ENCODE peak calls at places on chromosomes 2 and 18, in eight cellular contexts. I, X, F, L, D, M, T and G are unnamed samples.

GRCh38 chr18:48124857-48125626 is 194.6 kb upstream of the SMAD2 start:
- DNase-seq in I (no peak), X (no peak), F (no peak), L (no peak), D (no peak), M (no peak), T (no peak), G (no peak)

GRCh38 chr18:21598726-21599584 is 1.5 kb downstream of the ESCO1 start:
- DNase-seq in I (no peak), X (no peak), F (no peak), L (no peak), D (no peak), M (no peak), T (no peak), G (no peak)

GRCh38 chr2:6423131-6423530 is 442.6 kb downstream of the CMPK2 start:
- DNase-seq in I (no peak), X (no peak), F (no peak), L (no peak), D (no peak), M (no peak), T (no peak), G (no peak)

GRCh38 chr2:241810304-241811208 is 1.6 kb downstream of the NEU4 start:
- DNase-seq in I (no peak), X (no peak), F (no peak), L (no peak), D (no peak), M (no peak), T (no peak), G (no peak)

GRCh38 chr2:16400127-16400623 is 265.5 kb downstream of the CYRIA start:
- DNase-seq in I (no peak), X (no peak), F (no peak), L (no peak), D (no peak), M (no peak), T (no peak), G (no peak)

GRCh38 chr2:109129356-109129920 is 433 bp downstream of the SH3RF3 start:
- DNase-seq in I (no peak), X (no peak), F (peak), L (no peak), D (no peak), M (peak), T (peak), G (no peak)

GRCh38 chr2:205696541-205697441 is 14.5 kb downstream of the NRP2 start:
- DNase-seq in I (no peak), X (no peak), F (no peak), L (no peak), D (no peak), M (no peak), T (no peak), G (peak)

GRCh38 chr18:42053188-42053781 is 98.3 kb downstream of the PIK3C3 start:
- DNase-seq in I (peak), X (no peak), F (peak), L (peak), D (peak), M (no peak), T (peak), G (no peak)

GRCh38 chr2:31255911-31256571 is 22.1 kb downstream of the EHD3 start:
- DNase-seq in I (no peak), X (no peak), F (no peak), L (peak), D (no peak), M (no peak), T (no peak), G (no peak)

GRCh38 chr2:174681983-174682577 is 82.2 kb downstream of the CHRNA1 start:
- DNase-seq in I (peak), X (no peak), F (peak), L (no peak), D (no peak), M (peak), T (peak), G (no peak)

GRCh38 chr2:183037281-183037659 is 987 bp downstream of the NCKAP1 start:
- DNase-seq in I (no peak), X (no peak), F (no peak), L (peak), D (no peak), M (no peak), T (no peak), G (no peak)

GRCh38 chr18:27413495-27414401 is 228.6 kb upstream of the CHST9 start:
- DNase-seq in I (peak), X (no peak), F (peak), L (peak), D (no peak), M (no peak), T (no peak), G (no peak)

GRCh38 chr2:88638743-88639142 is 11.5 kb upstream of the EIF2AK3 start:
- DNase-seq in I (no peak), X (no peak), F (no peak), L (peak), D (no peak), M (no peak), T (no peak), G (no peak)

GRCh38 chr2:58215429-58215828 is 25.7 kb downstream of the FANCL start:
- DNase-seq in I (peak), X (no peak), F (no peak), L (no peak), D (no peak), M (no peak), T (peak), G (no peak)

GRCh38 chr2:68156419-68156818 is 1.3 kb upstream of the PNO1 start:
- DNase-seq in I (no peak), X (no peak), F (no peak), L (no peak), D (no peak), M (peak), T (no peak), G (no peak)

GRCh38 chr2:10777111-10777841 is 35.3 kb downstream of the PDIA6 start:
- DNase-seq in I (no peak), X (no peak), F (no peak), L (no peak), D (no peak), M (no peak), T (no peak), G (no peak)

GRCh38 chr2:219289537-219290361 is 10.6 kb downstream of the DNAJB2 start:
- DNase-seq in I (peak), X (peak), F (no peak), L (peak), D (no peak), M (no peak), T (peak), G (peak)

GRCh38 chr2:199258291-199258690 is 199.4 kb downstream of the SATB2 start:
- DNase-seq in I (no peak), X (no peak), F (no peak), L (no peak), D (no peak), M (no peak), T (no peak), G (no peak)
- TF ChIP-seq CTCF in I (no peak), X (peak), F (no peak), L (no peak), D (no peak), M (no peak), T (no peak), G (peak)

GRCh38 chr2:46980786-46981583 is 65.4 kb upstream of the MCFD2 start:
- DNase-seq in I (no peak), X (no peak), F (no peak), L (no peak), D (no peak), M (no peak), T (no peak), G (no peak)

GRCh38 chr2:46984034-46984433 is 68.4 kb upstream of the MCFD2 start:
- DNase-seq in I (no peak), X (no peak), F (no peak), L (no peak), D (no peak), M (no peak), T (no peak), G (no peak)

GRCh38 chr2:46981662-46982351 is 66.2 kb upstream of the MCFD2 start:
- DNase-seq in I (peak), X (no peak), F (peak), L (no peak), D (no peak), M (no peak), T (no peak), G (no peak)

GRCh38 chr2:46983065-46983801 is 67.6 kb upstream of the MCFD2 start:
- DNase-seq in I (peak), X (no peak), F (peak), L (no peak), D (no peak), M (no peak), T (no peak), G (no peak)

GRCh38 chr2:46982356-46983064 is 66.9 kb upstream of the MCFD2 start:
- DNase-seq in I (no peak), X (no peak), F (no peak), L (no peak), D (no peak), M (no peak), T (no peak), G (no peak)
- H3K4me3 ChIP-seq in I (no peak), X (no peak), F (no peak), L (no peak), D (no peak), M (no peak), T (no peak), G (no peak)

GRCh38 chr2:38376683-38377500 is at the start of gene ATL2:
- DNase-seq in I (peak), X (peak), F (peak), L (peak), D (peak), M (peak), T (peak), G (peak)
- TF ChIP-seq CTCF in I (peak), X (peak), F (peak), L (peak), D (peak), M (peak), T (peak), G (peak)

GRCh38 chr18:55404136-55404810 is 183.7 kb downstream of the TCF4 start:
- DNase-seq in I (no peak), X (no peak), F (no peak), L (no peak), D (no peak), M (no peak), T (no peak), G (no peak)

GRCh38 chr18:55403555-55403954 is 184.4 kb downstream of the TCF4 start:
- DNase-seq in I (no peak), X (no peak), F (no peak), L (no peak), D (no peak), M (no peak), T (no peak), G (no peak)

GRCh38 chr18:55401638-55402191 is 186.3 kb downstream of the TCF4 start:
- DNase-seq in I (peak), X (peak), F (peak), L (no peak), D (no peak), M (no peak), T (no peak), G (peak)

GRCh38 chr18:55401275-55401620 is 186.7 kb downstream of the TCF4 start:
- DNase-seq in I (no peak), X (no peak), F (no peak), L (no peak), D (no peak), M (no peak), T (no peak), G (no peak)

DNA sequence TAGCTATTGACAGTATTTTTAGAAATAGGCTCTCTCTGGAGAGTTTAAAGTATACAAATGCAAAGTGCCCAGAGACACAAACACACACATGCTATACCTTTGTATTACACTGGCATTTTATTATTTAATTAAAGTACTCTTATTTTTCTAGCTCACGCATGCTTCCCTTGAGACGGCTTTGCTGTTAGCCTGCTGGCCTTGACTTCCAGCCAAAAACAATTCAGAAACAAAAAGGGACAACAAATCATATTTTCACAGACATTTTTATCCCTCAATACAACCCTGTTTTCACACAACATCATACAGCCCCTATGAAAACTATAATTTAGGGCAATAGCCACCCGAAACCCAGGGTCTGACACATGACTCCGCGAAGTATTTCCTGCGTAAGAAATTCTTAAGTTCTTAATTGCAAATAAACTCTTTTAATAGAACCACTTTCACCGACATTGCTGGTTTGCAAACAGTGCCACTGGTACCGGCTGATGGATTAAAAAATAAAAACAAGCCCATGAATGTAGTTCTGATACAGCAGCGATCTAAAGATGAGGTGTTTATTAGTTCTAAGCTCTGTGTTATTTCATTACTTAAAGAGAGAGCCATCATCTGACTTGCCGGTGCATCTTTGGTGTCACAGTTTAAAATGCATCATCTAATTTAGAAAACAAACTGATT is 185.1 kb downstream of the TCF4 start:
- DNase-seq in I (no peak), X (no peak), F (no peak), L (no peak), D (no peak), M (no peak), T (no peak), G (no peak)
- H3K4me3 ChIP-seq in I (no peak), X (peak), F (no peak), L (no peak), D (no peak), M (no peak), T (no peak), G (peak)

DNA sequence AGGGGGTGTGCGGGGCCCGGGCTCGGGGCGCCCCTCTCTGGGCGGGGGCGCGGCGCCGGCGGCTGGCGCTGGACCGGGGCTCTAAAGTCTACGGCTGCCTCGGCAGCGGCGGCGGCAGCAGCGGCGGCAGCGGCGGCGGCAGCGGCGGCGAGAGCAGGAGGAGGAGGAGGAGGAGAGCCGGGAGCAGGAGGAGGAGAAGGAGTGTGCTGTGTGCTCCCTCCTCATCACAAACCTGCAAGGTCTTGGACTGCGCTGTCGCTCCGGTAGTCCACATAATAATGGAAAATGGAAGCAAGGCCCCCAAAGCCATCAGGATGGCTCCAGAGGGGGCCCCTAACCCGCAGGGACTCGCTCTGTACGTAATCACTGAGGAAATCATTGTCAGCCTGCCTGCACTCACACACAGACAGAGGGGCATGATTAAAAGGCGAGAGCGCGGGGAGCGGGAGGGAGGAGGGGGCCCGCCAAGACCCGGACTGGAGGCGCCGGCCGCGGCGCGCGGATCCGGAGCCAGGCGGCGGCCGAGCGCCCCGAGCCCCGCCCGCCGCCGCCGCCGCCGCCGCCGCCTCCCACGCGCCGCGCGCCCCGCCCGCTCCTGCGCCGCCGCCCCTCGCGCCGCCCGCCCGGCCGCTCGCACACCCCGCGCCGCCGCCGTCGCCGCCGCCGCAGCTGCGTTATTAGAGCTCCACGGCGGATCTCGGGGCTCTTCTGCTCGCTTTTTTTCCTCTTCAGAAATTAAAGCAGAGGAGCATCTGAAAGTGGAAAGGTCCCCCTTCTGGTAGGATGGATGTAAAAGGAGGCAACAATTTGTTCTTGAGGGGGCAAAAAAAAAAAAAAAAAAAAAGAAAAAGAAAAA is at the start of gene ZNF521:
- DNase-seq in I (peak), X (peak), F (peak), L (peak), D (peak), M (no peak), T (peak), G (peak)
- TF ChIP-seq CTCF in I (no peak), X (peak), F (no peak), L (peak), D (no peak), M (no peak), T (peak), G (peak)

GRCh38 chr18:32468147-32468845 is 2.4 kb downstream of the GAREM1 start:
- DNase-seq in I (no peak), X (no peak), F (no peak), L (peak), D (no peak), M (no peak), T (no peak), G (no peak)
- H3K4me3 ChIP-seq in I (no peak), X (no peak), F (no peak), L (peak), D (peak), M (no peak), T (no peak), G (no peak)

DNA sequence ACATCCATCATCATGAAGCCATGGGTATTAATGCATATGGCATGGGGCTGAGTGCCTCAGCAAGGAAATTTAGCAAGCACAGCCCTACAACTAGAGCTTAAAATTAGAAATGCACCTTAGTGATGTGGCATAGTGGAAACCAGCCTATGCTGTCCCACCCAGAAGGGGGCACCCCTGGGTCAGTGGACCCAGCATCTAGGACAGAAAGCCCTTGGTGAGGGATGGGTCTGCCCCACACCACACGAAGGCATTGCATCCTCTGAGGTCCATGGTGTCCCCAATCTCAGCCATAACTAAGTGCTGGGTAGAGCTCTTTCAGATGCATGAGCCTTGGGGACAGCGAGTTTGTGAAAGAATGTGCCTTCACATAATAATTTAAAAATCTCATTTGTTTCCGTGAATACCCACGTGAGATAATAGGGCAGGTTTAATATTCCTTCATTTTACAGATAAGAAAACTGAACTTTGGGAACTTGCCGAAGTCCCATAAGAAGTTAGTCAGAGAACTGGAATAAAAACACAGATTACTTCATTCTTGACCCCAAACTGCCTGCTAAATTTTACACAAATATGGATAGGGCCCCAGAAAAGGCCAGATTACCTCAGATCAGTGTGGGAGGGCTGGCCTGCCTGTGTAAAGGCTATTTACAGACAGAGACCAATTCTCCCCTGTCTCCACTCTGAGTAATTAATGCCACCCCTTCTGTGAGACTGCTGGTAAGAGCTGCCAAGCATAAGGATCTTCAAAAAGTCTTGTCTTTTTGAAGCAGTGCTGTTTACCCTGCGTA is 139.0 kb downstream of the MGAT5 start:
- DNase-seq in I (no peak), X (no peak), F (no peak), L (no peak), D (no peak), M (no peak), T (no peak), G (no peak)
- TF ChIP-seq CTCF in I (no peak), X (no peak), F (no peak), L (no peak), D (no peak), M (no peak), T (no peak), G (no peak)

DNA sequence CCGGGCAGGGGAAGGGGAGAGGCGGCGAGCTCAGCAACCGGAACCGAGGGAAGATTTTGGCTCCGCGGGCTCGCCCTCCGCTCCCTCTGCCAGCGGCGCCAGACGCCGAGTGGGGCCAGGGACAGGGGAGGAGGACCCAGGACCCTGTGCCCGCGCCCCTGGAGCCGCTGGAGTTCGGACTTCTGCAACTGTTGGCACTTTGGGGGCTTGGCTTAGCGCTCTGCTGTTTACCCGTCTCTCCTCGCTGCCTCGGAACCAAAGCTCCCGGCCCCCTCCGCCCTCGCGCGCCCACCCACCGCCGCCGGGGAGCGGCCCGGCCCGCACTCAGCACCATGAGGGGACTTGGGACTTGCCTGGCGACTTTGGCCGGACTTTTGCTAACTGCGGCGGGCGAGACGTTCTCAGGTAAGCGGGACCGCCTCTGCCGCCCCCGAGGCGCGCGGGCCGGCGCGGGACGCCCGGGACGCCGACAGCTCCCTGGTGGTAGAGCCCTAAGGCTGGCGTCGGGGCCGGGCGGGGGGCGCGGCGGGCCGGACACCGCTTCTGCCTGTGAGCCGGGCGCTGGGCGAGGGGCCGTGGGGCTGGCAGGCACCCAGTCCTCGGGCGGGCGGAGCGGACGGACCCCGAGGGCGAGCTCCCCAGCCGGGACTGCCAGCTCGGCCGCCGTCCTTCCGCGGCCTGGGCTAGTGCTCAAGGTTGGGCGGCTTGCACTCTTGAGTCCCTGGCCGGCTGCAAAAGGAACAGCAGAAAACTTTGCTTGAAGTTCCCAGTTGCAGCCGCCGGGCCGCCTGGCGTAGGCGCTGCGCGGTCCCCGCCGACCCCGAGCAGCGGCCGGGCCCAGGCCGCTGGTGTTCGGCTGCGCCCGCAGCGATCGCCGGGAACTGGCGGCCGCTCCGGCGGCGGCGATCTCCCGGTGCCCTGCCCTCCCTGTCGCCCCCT is 640 bp downstream of the PTPRM start:
- DNase-seq in I (peak), X (no peak), F (peak), L (peak), D (peak), M (no peak), T (peak), G (no peak)
- H3K4me3 ChIP-seq in I (peak), X (peak), F (peak), L (peak), D (peak), M (peak), T (peak), G (peak)